ENCODE peak calls at places on chromosome 16, in nine cellular contexts. One of them, this sample, is unnamed.

GRCh38 chr16:4561565-4561964 is 5.4 kb downstream of the C16orf96 start:
- DNase-seq in body of pancreas: no peak
- DNase-seq in colonic mucosa: no peak
- DNase-seq in Karpas-422: no peak
- DNase-seq in sigmoid colon: no peak
- DNase-seq in posterior cingulate gyrus: peak
- DNase-seq in hypothalamus: no peak
- DNase-seq in glutamatergic neuron: no peak
- DNase-seq in nephron progenitor cell: no peak
- DNase-seq in this sample: no peak

GRCh38 chr16:9534759-9535158 is 443.3 kb downstream of the HAPSTR1 start:
- DNase-seq in colonic mucosa: no peak
- DNase-seq in Karpas-422: no peak
- DNase-seq in sigmoid colon: no peak
- DNase-seq in hypothalamus: no peak
- DNase-seq in body of pancreas: no peak
- DNase-seq in nephron progenitor cell: no peak
- DNase-seq in glutamatergic neuron: no peak
- DNase-seq in posterior cingulate gyrus: no peak
- DNase-seq in this sample: no peak

GRCh38 chr16:84660973-84661372 is 12.7 kb downstream of the KLHL36 start:
- DNase-seq in Karpas-422: no peak
- DNase-seq in nephron progenitor cell: no peak
- DNase-seq in sigmoid colon: no peak
- DNase-seq in glutamatergic neuron: no peak
- DNase-seq in posterior cingulate gyrus: no peak
- DNase-seq in colonic mucosa: no peak
- DNase-seq in hypothalamus: no peak
- DNase-seq in body of pancreas: no peak
- DNase-seq in this sample: no peak

GRCh38 chr16:35140293-35140986 is 1681.0 kb downstream of the TP53TG3F start:
- DNase-seq in nephron progenitor cell: no peak
- DNase-seq in colonic mucosa: no peak
- DNase-seq in body of pancreas: no peak
- DNase-seq in posterior cingulate gyrus: no peak
- DNase-seq in Karpas-422: no peak
- DNase-seq in glutamatergic neuron: no peak
- DNase-seq in hypothalamus: no peak
- DNase-seq in sigmoid colon: no peak
- DNase-seq in this sample: no peak

GRCh38 chr16:84966150-84966447 is 45.2 kb downstream of the ZDHHC7 start:
- DNase-seq in Karpas-422: no peak
- DNase-seq in hypothalamus: no peak
- DNase-seq in sigmoid colon: no peak
- DNase-seq in colonic mucosa: no peak
- DNase-seq in nephron progenitor cell: no peak
- DNase-seq in posterior cingulate gyrus: no peak
- DNase-seq in body of pancreas: no peak
- DNase-seq in glutamatergic neuron: no peak
- DNase-seq in this sample: no peak

GRCh38 chr16:53053967-53054669 is 673 bp upstream of the CHD9 start:
- DNase-seq in Karpas-422: peak
- DNase-seq in glutamatergic neuron: no peak
- DNase-seq in hypothalamus: no peak
- DNase-seq in colonic mucosa: peak
- DNase-seq in nephron progenitor cell: no peak
- DNase-seq in posterior cingulate gyrus: no peak
- DNase-seq in body of pancreas: peak
- DNase-seq in sigmoid colon: peak
- DNase-seq in this sample: peak

GRCh38 chr16:3171855-3172593 is 16.0 kb upstream of the OR1F1 start:
- DNase-seq in posterior cingulate gyrus: no peak
- DNase-seq in body of pancreas: no peak
- DNase-seq in glutamatergic neuron: no peak
- DNase-seq in colonic mucosa: no peak
- DNase-seq in hypothalamus: no peak
- DNase-seq in sigmoid colon: peak
- DNase-seq in Karpas-422: peak
- DNase-seq in nephron progenitor cell: peak
- DNase-seq in this sample: no peak

GRCh38 chr16:79776243-79776884 is 175.8 kb upstream of the MAF start:
- DNase-seq in glutamatergic neuron: peak
- DNase-seq in colonic mucosa: peak
- DNase-seq in body of pancreas: peak
- DNase-seq in posterior cingulate gyrus: no peak
- DNase-seq in Karpas-422: no peak
- DNase-seq in hypothalamus: no peak
- DNase-seq in nephron progenitor cell: no peak
- DNase-seq in sigmoid colon: peak
- DNase-seq in this sample: no peak

GRCh38 chr16:28531777-28532744 is 6.7 kb downstream of the NUPR1 start:
- DNase-seq in body of pancreas: peak
- DNase-seq in Karpas-422: peak
- DNase-seq in nephron progenitor cell: peak
- DNase-seq in posterior cingulate gyrus: no peak
- DNase-seq in glutamatergic neuron: no peak
- DNase-seq in colonic mucosa: peak
- DNase-seq in hypothalamus: no peak
- DNase-seq in sigmoid colon: peak
- DNase-seq in this sample: no peak

GRCh38 chr16:89826531-89827382 is 1.5 kb upstream of the SPIRE2 start:
- DNase-seq in body of pancreas: no peak
- DNase-seq in nephron progenitor cell: no peak
- DNase-seq in glutamatergic neuron: no peak
- DNase-seq in Karpas-422: no peak
- DNase-seq in posterior cingulate gyrus: no peak
- DNase-seq in colonic mucosa: no peak
- DNase-seq in sigmoid colon: no peak
- DNase-seq in hypothalamus: no peak
- DNase-seq in this sample: no peak

GRCh38 chr16:1839554-1839953 is 12.5 kb downstream of the FAHD1 start:
- DNase-seq in glutamatergic neuron: no peak
- DNase-seq in sigmoid colon: no peak
- DNase-seq in Karpas-422: no peak
- DNase-seq in colonic mucosa: no peak
- DNase-seq in hypothalamus: no peak
- DNase-seq in body of pancreas: no peak
- DNase-seq in posterior cingulate gyrus: no peak
- DNase-seq in nephron progenitor cell: no peak
- DNase-seq in this sample: no peak

GRCh38 chr16:64823676-64824075 is 298.2 kb downstream of the CDH11 start:
- DNase-seq in colonic mucosa: no peak
- DNase-seq in hypothalamus: no peak
- DNase-seq in nephron progenitor cell: no peak
- DNase-seq in posterior cingulate gyrus: no peak
- DNase-seq in sigmoid colon: no peak
- DNase-seq in body of pancreas: no peak
- DNase-seq in Karpas-422: no peak
- DNase-seq in glutamatergic neuron: peak
- DNase-seq in this sample: no peak

GRCh38 chr16:88539652-88540345 is 30.4 kb upstream of the ZC3H18 start:
- DNase-seq in glutamatergic neuron: no peak
- DNase-seq in body of pancreas: no peak
- DNase-seq in nephron progenitor cell: no peak
- DNase-seq in colonic mucosa: no peak
- DNase-seq in sigmoid colon: no peak
- DNase-seq in hypothalamus: no peak
- DNase-seq in Karpas-422: no peak
- DNase-seq in posterior cingulate gyrus: no peak
- DNase-seq in this sample: no peak

GRCh38 chr16:3645504-3646347 is 8.8 kb upstream of the DNASE1 start:
- DNase-seq in colonic mucosa: no peak
- DNase-seq in hypothalamus: no peak
- DNase-seq in glutamatergic neuron: peak
- DNase-seq in body of pancreas: no peak
- DNase-seq in nephron progenitor cell: peak
- DNase-seq in Karpas-422: no peak
- DNase-seq in posterior cingulate gyrus: no peak
- DNase-seq in sigmoid colon: peak
- DNase-seq in this sample: no peak

GRCh38 chr16:19432429-19432828 is 14.7 kb downstream of the TMC5 start:
- DNase-seq in posterior cingulate gyrus: no peak
- DNase-seq in nephron progenitor cell: no peak
- DNase-seq in hypothalamus: no peak
- DNase-seq in Karpas-422: no peak
- DNase-seq in colonic mucosa: peak
- DNase-seq in glutamatergic neuron: no peak
- DNase-seq in body of pancreas: peak
- DNase-seq in sigmoid colon: no peak
- DNase-seq in this sample: no peak

GRCh38 chr16:72270531-72270930 is 98.6 kb upstream of the PMFBP1 start:
- DNase-seq in nephron progenitor cell: no peak
- DNase-seq in body of pancreas: no peak
- DNase-seq in colonic mucosa: peak
- DNase-seq in posterior cingulate gyrus: no peak
- DNase-seq in sigmoid colon: no peak
- DNase-seq in glutamatergic neuron: no peak
- DNase-seq in hypothalamus: no peak
- DNase-seq in Karpas-422: no peak
- DNase-seq in this sample: no peak

GRCh38 chr16:77998350-77999023 is 23.9 kb upstream of the CLEC3A start:
- DNase-seq in posterior cingulate gyrus: no peak
- DNase-seq in sigmoid colon: no peak
- DNase-seq in body of pancreas: no peak
- DNase-seq in colonic mucosa: no peak
- DNase-seq in nephron progenitor cell: no peak
- DNase-seq in glutamatergic neuron: no peak
- DNase-seq in Karpas-422: no peak
- DNase-seq in hypothalamus: no peak
- DNase-seq in this sample: no peak

This sample was measured in OCI-LY7.